ENCODE peak calls at places on chromosomes 7 and 10, in six cellular contexts. H, Z, M, E, X and J are unnamed samples.

GRCh38 chr7:13742126-13742525 is 247.3 kb downstream of the ETV1 start:
- DNase-seq in H (no peak), X (no peak), E (no peak), Z (no peak), M (no peak), J (no peak)

GRCh38 chr7:94067047-94067446 is 62.9 kb upstream of the BET1 start:
- DNase-seq in Z (no peak), E (no peak), X (no peak), M (no peak), H (no peak), J (no peak)

GRCh38 chr10:103062854-103063642 is 130.0 kb downstream of the NT5C2 start:
- DNase-seq in Z (no peak), H (no peak), E (no peak), X (no peak), M (peak), J (no peak)

GRCh38 chr10:4391683-4392082 is 434.3 kb upstream of the AKR1E2 start:
- DNase-seq in X (no peak), E (no peak), M (peak), Z (no peak), H (no peak), J (no peak)

GRCh38 chr10:55019461-55019860 is 218.4 kb upstream of the PCDH15 start:
- DNase-seq in Z (no peak), H (no peak), E (no peak), X (no peak), M (no peak), J (no peak)

GRCh38 chr10:97065128-97065527 is 120.6 kb downstream of the SLIT1 start:
- DNase-seq in E (no peak), H (no peak), X (no peak), Z (no peak), M (no peak), J (no peak)

GRCh38 chr10:28676968-28677888 is at the start of gene BAMBI:
- DNase-seq in E (peak), Z (peak), M (peak), X (no peak), H (peak), J (peak)

GRCh38 chr10:43336061-43336460 is 35.4 kb upstream of the FXYD4 start:
- DNase-seq in X (no peak), Z (no peak), H (no peak), M (no peak), E (no peak), J (no peak)

GRCh38 chr10:13707156-13707881 is 120.6 kb downstream of the PRPF18 start:
- DNase-seq in M (peak), H (no peak), X (no peak), E (peak), Z (peak), J (peak)

GRCh38 chr7:158270106-158270775 is 317.4 kb downstream of the PTPRN2 start:
- DNase-seq in Z (no peak), M (no peak), E (no peak), H (no peak), X (no peak), J (no peak)

GRCh38 chr10:69958232-69958902 is 94.3 kb upstream of the MACROH2A2 start:
- DNase-seq in M (no peak), X (no peak), Z (peak), H (peak), E (peak), J (peak)

GRCh38 chr10:47402681-47403301 is 18.7 kb upstream of the ZNF488 start:
- DNase-seq in X (no peak), M (peak), H (no peak), Z (no peak), E (peak), J (no peak)

GRCh38 chr10:11625019-11625735 is 13.7 kb upstream of the USP6NL start:
- DNase-seq in E (no peak), H (no peak), X (peak), Z (no peak), M (no peak), J (no peak)

GRCh38 chr10:34523017-34523767 is 291.9 kb downstream of the PARD3 start:
- DNase-seq in Z (no peak), E (no peak), M (no peak), X (no peak), H (no peak), J (no peak)

GRCh38 chr10:7417103-7417623 is 6.3 kb upstream of the SFMBT2 start:
- DNase-seq in X (no peak), H (no peak), M (no peak), Z (no peak), E (no peak), J (no peak)

GRCh38 chr7:22295402-22296264 is 61.3 kb downstream of the RAPGEF5 start:
- DNase-seq in Z (no peak), E (no peak), X (no peak), H (no peak), M (no peak), J (no peak)

GRCh38 chr7:78852951-78853350 is 600.5 kb downstream of the MAGI2 start:
- DNase-seq in X (no peak), M (no peak), H (no peak), E (no peak), Z (no peak), J (no peak)

GRCh38 chr7:29471444-29472138 is 92.0 kb upstream of the PRR15 start:
- DNase-seq in H (no peak), E (peak), M (no peak), X (no peak), Z (no peak), J (no peak)

GRCh38 chr7:1455955-1456354 is 3.3 kb downstream of the MICALL2 start:
- DNase-seq in H (no peak), E (no peak), M (no peak), Z (no peak), X (no peak), J (no peak)

GRCh38 chr7:40455485-40455884 is 320.7 kb downstream of the SUGCT start:
- DNase-seq in E (peak), X (no peak), Z (no peak), H (no peak), M (no peak), J (no peak)

GRCh38 chr10:123530166-123530870 is 135.8 kb upstream of the GPR26 start:
- DNase-seq in M (peak), H (no peak), X (no peak), E (no peak), Z (no peak), J (no peak)

GRCh38 chr10:508726-509125 is 180.7 kb downstream of the DIP2C start:
- DNase-seq in E (no peak), Z (no peak), M (no peak), H (no peak), X (no peak), J (no peak)

GRCh38 chr7:22911889-22912288 is 89.2 kb upstream of the TOMM7 start:
- DNase-seq in M (no peak), X (no peak), H (no peak), E (no peak), Z (no peak), J (no peak)

GRCh38 chr7:127252736-127253288 is at the start of gene GRM8:
- DNase-seq in H (peak), Z (peak), M (peak), E (peak), X (no peak), J (peak)

GRCh38 chr7:127254163-127254684 is 1.5 kb upstream of the GRM8 start:
- DNase-seq in X (no peak), H (no peak), E (no peak), M (no peak), Z (no peak), J (no peak)

GRCh38 chr7:127251458-127252379 is 1.0 kb downstream of the GRM8 start:
- DNase-seq in E (no peak), Z (no peak), X (no peak), M (peak), H (peak), J (peak)

GRCh38 chr7:127252380-127252718 is 392 bp downstream of the GRM8 start:
- DNase-seq in X (no peak), H (no peak), Z (no peak), M (peak), E (no peak), J (no peak)

GRCh38 chr7:127253289-127254162 is 785 bp upstream of the GRM8 start:
- DNase-seq in M (peak), X (no peak), H (peak), Z (peak), E (peak), J (peak)
- TF ChIP-seq POLR2A in M (peak), X (no peak), H (no peak), Z (no peak), E (no peak), J (no peak)

GRCh38 chr10:58101682-58102081 is 166.0 kb downstream of the IPMK start:
- DNase-seq in H (no peak), X (no peak), Z (no peak), M (no peak), E (no peak), J (no peak)

GRCh38 chr10:58106211-58107035 is 161.3 kb downstream of the IPMK start:
- DNase-seq in E (no peak), X (no peak), M (no peak), H (no peak), Z (no peak), J (no peak)

GRCh38 chr10:58107506-58107905 is 160.2 kb downstream of the IPMK start:
- DNase-seq in E (no peak), M (no peak), Z (no peak), X (no peak), H (no peak), J (no peak)

GRCh38 chr10:58104419-58104818 is 163.3 kb downstream of the IPMK start:
- DNase-seq in M (no peak), H (no peak), Z (no peak), X (no peak), E (no peak), J (no peak)

DNA sequence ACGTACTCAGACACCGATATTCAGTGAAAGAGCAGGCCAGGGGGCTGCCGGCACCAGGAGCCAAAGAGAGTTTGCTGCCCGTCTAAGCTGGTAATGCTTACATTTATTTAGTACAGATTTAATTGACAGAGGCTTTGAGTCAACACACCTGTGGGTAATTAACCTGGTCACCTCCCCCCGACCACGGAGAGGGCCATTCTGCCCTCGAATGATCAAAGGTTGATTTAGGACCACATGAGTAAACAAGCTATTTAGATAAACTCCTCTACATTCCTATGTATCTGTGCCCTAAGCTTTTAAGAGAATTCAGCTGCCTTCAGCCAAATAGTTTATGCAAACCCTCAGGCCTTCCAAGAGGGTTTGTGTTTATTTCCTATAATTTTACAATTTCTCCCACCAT is 164.8 kb downstream of the IPMK start:
- DNase-seq in X (no peak), Z (no peak), M (no peak), E (no peak), H (no peak), J (no peak)
- TF ChIP-seq POLR2AphosphoS5 in X (no peak), Z (no peak), M (no peak), E (no peak), H (no peak), J (no peak)

GRCh38 chr10:48613015-48613414 is 8.1 kb upstream of the ARHGAP22 start:
- DNase-seq in M (no peak), Z (no peak), E (no peak), X (no peak), H (no peak), J (no peak)
- TF ChIP-seq TAF1 in M (no peak), Z (no peak), E (no peak), X (no peak), H (no peak), J (no peak)

GRCh38 chr7:135169141-135169935 is 1.2 kb downstream of the CYREN start:
- DNase-seq in H (peak), X (no peak), M (peak), Z (peak), E (peak), J (peak)
- TF ChIP-seq POLR2A in H (peak), X (peak), M (no peak), Z (peak), E (peak), J (no peak)